ENCODE peak calls at places on chromosome 9, in nine cellular contexts. C is left ventricle myocardium inferior, V is A549, Y is neural progenitor cell, R is breast epithelium, B is cardiac fibroblast, W is thyroid gland, X is lower leg skin, A is pancreas. Z is an unnamed sample.

GRCh38 chr9:124334568-124335319 is 77.0 kb downstream of the NEK6 start:
- DNase-seq in W (no peak), B (no peak), Y (no peak), C (no peak), R (no peak), A (no peak), V (no peak), X (no peak), Z (no peak)

GRCh38 chr9:4555251-4555650 is 65.0 kb downstream of the SLC1A1 start:
- DNase-seq in X (no peak), W (peak; percentile 62), R (no peak), A (no peak), Y (peak; percentile 10), C (no peak), V (no peak), B (peak; percentile 80), Z (peak; percentile 51)

GRCh38 chr9:109708507-109708945 is 71.5 kb upstream of the PALM2AKAP2 start:
- DNase-seq in W (no peak), C (no peak), A (no peak), V (no peak), B (peak; percentile 9), R (no peak), Y (no peak), X (no peak), Z (peak; percentile 43)

GRCh38 chr9:76109953-76110352 is 219.5 kb downstream of the PCSK5 start:
- DNase-seq in V (no peak), C (no peak), X (no peak), B (peak; percentile 5), Y (no peak), R (no peak), A (no peak), W (peak; percentile 20), Z (peak; percentile 23)

GRCh38 chr9:137759117-137759516 is 118.5 kb upstream of the CACNA1B start:
- DNase-seq in B (no peak), R (no peak), W (no peak), Y (no peak), A (no peak), X (no peak), C (no peak), V (no peak), Z (no peak)

GRCh38 chr9:5321058-5321457 is 16.5 kb upstream of the RLN2 start:
- DNase-seq in A (no peak), B (peak; percentile 15), X (no peak), Y (no peak), R (no peak), W (no peak), V (peak; percentile 6), C (no peak), Z (peak; percentile 30)

GRCh38 chr9:30329441-30329840 is 2055.0 kb upstream of the ACO1 start:
- DNase-seq in Y (no peak), W (no peak), R (no peak), B (no peak), X (no peak), V (no peak), A (no peak), C (no peak), Z (no peak)

GRCh38 chr9:81112638-81113037 is 576.7 kb downstream of the TLE1 start:
- DNase-seq in X (no peak), B (no peak), V (no peak), A (no peak), R (no peak), C (no peak), W (no peak), Y (peak; percentile 58), Z (no peak)

GRCh38 chr9:16727452-16728127 is 142.9 kb downstream of the BNC2 start:
- DNase-seq in X (no peak), B (peak; percentile 51), W (peak; percentile 25), Y (no peak), V (no peak), C (no peak), A (no peak), R (no peak), Z (peak; percentile 65)

GRCh38 chr9:16726718-16727451 is 143.6 kb downstream of the BNC2 start:
- DNase-seq in R (peak; percentile 30), X (peak; percentile 96), A (peak; percentile 81), V (peak; percentile 84), C (peak; percentile 76), Y (peak; percentile 91), B (peak; percentile 94), W (peak; percentile 72), Z (peak; percentile 94)

GRCh38 chr9:16726023-16726422 is 144.4 kb downstream of the BNC2 start:
- DNase-seq in R (no peak), C (no peak), B (peak; percentile 70), X (no peak), Y (peak; percentile 27), A (no peak), V (peak; percentile 48), W (peak; percentile 17), Z (peak; percentile 77)

GRCh38 chr9:16728128-16728505 is 142.4 kb downstream of the BNC2 start:
- DNase-seq in W (peak; percentile 13), Y (no peak), V (no peak), B (peak; percentile 33), X (no peak), R (no peak), A (no peak), C (no peak), Z (no peak)

GRCh38 chr9:16725066-16725465 is 145.4 kb downstream of the BNC2 start:
- DNase-seq in Y (no peak), R (no peak), B (no peak), V (no peak), W (no peak), A (no peak), X (no peak), C (no peak), Z (no peak)
- H3K4me3 ChIP-seq in Y (no peak overlapping the region), R (no peak overlapping the region), B (no peak overlapping the region), V (no peak overlapping the region), W (no peak overlapping the region), A (no peak overlapping the region), X (no peak overlapping the region), C (no peak overlapping the region), Z (peak overlapping the region; percentile 76)

GRCh38 chr9:126378761-126379160 is 52.1 kb downstream of the MVB12B start:
- DNase-seq in B (no peak), Y (no peak), X (no peak), A (no peak), R (no peak), C (no peak), W (no peak), V (no peak), Z (no peak)

GRCh38 chr9:126379661-126380365 is 53.2 kb downstream of the MVB12B start:
- DNase-seq in X (no peak), A (no peak), V (no peak), W (no peak), B (peak; percentile 31), Y (no peak), R (peak; percentile 6), C (no peak), Z (no peak)

GRCh38 chr9:126383395-126384104 is 56.9 kb downstream of the MVB12B start:
- DNase-seq in X (no peak), V (no peak), R (no peak), W (no peak), A (no peak), B (no peak), C (no peak), Y (no peak), Z (no peak)

GRCh38 chr9:126377521-126377920 is 50.9 kb downstream of the MVB12B start:
- DNase-seq in R (no peak), W (no peak), B (no peak), X (no peak), Y (no peak), A (no peak), V (no peak), C (no peak), Z (no peak)

DNA sequence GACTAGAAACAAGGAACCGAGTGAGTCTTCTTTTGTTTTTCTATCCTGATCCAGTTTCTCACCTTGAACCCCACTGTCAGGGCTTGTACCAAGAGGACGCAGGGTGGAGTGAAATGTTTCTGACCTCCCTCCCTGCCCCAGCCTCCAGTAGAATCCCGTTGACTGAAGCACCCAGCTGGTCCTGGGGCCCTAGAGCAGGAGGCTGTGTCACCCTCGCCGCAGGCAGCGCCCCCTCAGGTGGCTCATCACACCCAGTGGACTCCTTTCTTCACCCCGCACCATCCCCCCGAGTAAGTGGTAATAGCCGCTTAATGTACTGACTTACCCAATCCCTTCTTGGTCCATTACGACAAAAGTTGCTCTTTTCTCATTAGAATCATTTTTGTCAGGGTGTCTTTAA is 53.8 kb downstream of the MVB12B start:
- DNase-seq in B (no peak), R (peak; percentile 2), X (no peak), Y (no peak), C (no peak), V (no peak), W (no peak), A (no peak), Z (no peak)
- TF ChIP-seq CTCF in B (no peak), R (no peak), X (no peak), Y (no peak), C (no peak), V (no peak), W (no peak), A (no peak), Z (no peak)

GRCh38 chr9:121721770-121722169 is 70.3 kb downstream of the DAB2IP start:
- DNase-seq in R (no peak), B (no peak), W (no peak), A (no peak), C (peak; percentile 70), X (no peak), Y (peak; percentile 43), V (no peak), Z (no peak)

GRCh38 chr9:121718501-121718900 is 67.1 kb downstream of the DAB2IP start:
- DNase-seq in Y (no peak), V (no peak), A (no peak), B (no peak), W (no peak), X (no peak), C (no peak), R (no peak), Z (no peak)

GRCh38 chr9:121720992-121721350 is 69.5 kb downstream of the DAB2IP start:
- DNase-seq in B (no peak), Y (no peak), R (no peak), C (no peak), A (no peak), V (no peak), X (no peak), W (no peak), Z (no peak)

GRCh38 chr9:121718063-121718462 is 66.6 kb downstream of the DAB2IP start:
- DNase-seq in Y (peak; percentile 75), W (peak; percentile 61), V (no peak), R (no peak), X (no peak), B (no peak), C (peak; percentile 58), A (no peak), Z (no peak)

DNA sequence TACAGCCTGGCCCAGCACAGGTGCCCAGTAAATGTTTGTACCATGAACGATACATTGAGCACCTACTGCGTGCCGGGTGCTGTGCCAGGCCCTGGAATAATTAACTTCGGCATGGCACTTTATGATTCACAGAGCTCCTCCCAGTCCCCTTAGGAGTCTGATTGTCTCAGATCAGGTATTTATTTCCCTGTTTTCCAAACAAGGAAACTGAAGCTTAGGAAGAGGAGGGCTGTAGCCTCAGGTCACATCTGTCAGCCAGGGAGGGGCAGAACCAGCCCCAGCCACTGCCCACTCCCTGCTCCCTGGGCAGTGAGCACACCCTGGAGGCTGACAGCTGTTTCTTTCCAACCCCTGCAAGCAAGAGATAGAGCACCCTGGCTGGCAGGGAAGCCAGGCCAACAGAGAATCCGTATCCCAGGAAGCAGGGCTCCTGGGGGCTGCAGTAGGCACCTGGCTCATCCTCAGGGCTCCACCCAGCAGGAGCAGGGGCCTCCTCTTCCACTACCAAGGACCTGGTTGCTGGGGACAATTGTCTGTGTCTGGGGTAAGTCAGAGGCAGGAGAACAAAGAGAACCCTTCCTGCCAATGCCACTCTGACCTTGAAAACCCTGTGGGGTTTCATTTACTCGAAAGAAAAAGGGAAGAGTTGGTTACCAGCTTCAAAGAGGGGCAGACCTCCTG is 69.0 kb downstream of the DAB2IP start:
- DNase-seq in W (no peak), X (no peak), A (no peak), Y (no peak), V (no peak), B (no peak), R (no peak), C (no peak), Z (no peak)
- H3K4me3 ChIP-seq in W (no peak overlapping the region), X (no peak overlapping the region), A (no peak overlapping the region), Y (no peak overlapping the region), V (no peak overlapping the region), B (no peak overlapping the region), R (no peak overlapping the region), C (peak overlapping the region; percentile 17), Z (no peak overlapping the region)

GRCh38 chr9:128824911-128825310 is 4.7 kb downstream of the SPOUT1 start:
- DNase-seq in R (no peak), Y (no peak), X (no peak), A (no peak), V (no peak), C (no peak), W (no peak), B (no peak), Z (no peak)

GRCh38 chr9:128829477-128830251 is at the start of gene SPOUT1:
- DNase-seq in C (peak; percentile 91), A (peak; percentile 94), V (peak; percentile 91), X (peak; percentile 98), R (peak; percentile 93), Y (peak; percentile 97), W (peak; percentile 93), B (peak; percentile 89), Z (peak; percentile 92)

GRCh38 chr9:128828719-128829452 is 708 bp downstream of the SPOUT1 start:
- DNase-seq in Y (no peak), C (no peak), B (no peak), A (no peak), W (no peak), V (no peak), X (no peak), R (no peak), Z (no peak)

GRCh38 chr9:128825923-128826702 is 3.5 kb downstream of the SPOUT1 start:
- DNase-seq in A (no peak), Y (no peak), R (no peak), X (no peak), C (no peak), V (peak; percentile 46), B (no peak), W (no peak), Z (no peak)

GRCh38 chr9:128828267-128828666 is 1.3 kb downstream of the SPOUT1 start:
- DNase-seq in W (no peak), B (no peak), A (no peak), X (no peak), C (no peak), R (no peak), V (no peak), Y (no peak), Z (no peak)
- TF ChIP-seq CTCF in W (no peak), B (no peak), A (no peak), X (no peak), C (no peak), R (no peak), V (peak; percentile 12), Y (no peak), Z (no peak)

Z was measured in choroid plexus epithelial cell.